ENCODE peak calls at places on chromosomes 4 and X, in ten cellular contexts. D is stomach, E is H54, Y is ovary, I is Peyer's patch, W is IMR-90, L is suprapubic skin, Z is transverse colon, V is GM12891, U is sigmoid colon. J is an unnamed sample.

GRCh38 chr4:89174784-89175183 is 63.5 kb downstream of the TIGD2 start:
- DNase-seq in D (no peak), E (no peak), Y (no peak), I (no peak), W (no peak), L (no peak), Z (no peak), V (no peak), U (no peak), J (no peak)

GRCh38 chrX:105190252-105190853 is 30.1 kb downstream of the TEX13A start:
- DNase-seq in D (no peak), E (no peak), Y (no peak), I (no peak), W (peak; percentile 6), L (no peak), Z (peak; percentile 10), V (no peak), U (no peak), J (peak; percentile 1)

GRCh38 chrX:150255441-150256296 is 107.4 kb upstream of the MAMLD1 start:
- DNase-seq in D (no peak), E (no peak), Y (no peak), I (no peak), W (no peak), L (no peak), Z (no peak), V (no peak), U (peak; percentile 29), J (no peak)

GRCh38 chr4:74157743-74158560 is at the start of gene MTHFD2L:
- DNase-seq in D (peak; percentile 94), E (peak; percentile 75), Y (peak; percentile 93), I (peak; percentile 95), W (peak; percentile 93), L (peak; percentile 94), Z (peak; percentile 94), V (peak; percentile 87), U (peak; percentile 96), J (peak; percentile 89)

GRCh38 chr4:106806158-106806797 is 229.8 kb downstream of the DKK2 start:
- DNase-seq in D (no peak), E (no peak), Y (no peak), I (no peak), W (no peak), L (no peak), Z (no peak), V (no peak), U (no peak), J (no peak)

GRCh38 chr4:42344260-42344659 is 53.0 kb upstream of the SHISA3 start:
- DNase-seq in D (no peak), E (no peak), Y (no peak), I (no peak), W (no peak), L (no peak), Z (no peak), V (no peak), U (no peak), J (no peak)

GRCh38 chr4:81454498-81454897 is 17.2 kb downstream of the RASGEF1B start:
- DNase-seq in D (no peak), E (no peak), Y (no peak), I (no peak), W (peak; percentile 14), L (no peak), Z (peak; percentile 35), V (no peak), U (no peak), J (peak; percentile 69)

GRCh38 chrX:129737921-129738320 is 858 bp upstream of the XPNPEP2 start:
- DNase-seq in D (no peak), E (no peak), Y (no peak), I (no peak), W (peak; percentile 65), L (no peak), Z (no peak), V (no peak), U (peak; percentile 48), J (no peak)

GRCh38 chr4:22334155-22334554 is 181.7 kb downstream of the ADGRA3 start:
- DNase-seq in D (no peak), E (no peak), Y (no peak), I (no peak), W (no peak), L (no peak), Z (no peak), V (no peak), U (no peak), J (no peak)

GRCh38 chrX:2875798-2876399 is 47.2 kb downstream of the GYG2 start:
- DNase-seq in D (no peak), E (peak; percentile 2), Y (no peak), I (no peak), W (no peak), L (no peak), Z (no peak), V (no peak), U (no peak), J (peak; percentile 9)

GRCh38 chr4:188722911-188723310 is 583.7 kb downstream of the TRIML1 start:
- DNase-seq in D (no peak), E (no peak), Y (no peak), I (no peak), W (peak; percentile 22), L (no peak), Z (no peak), V (no peak), U (no peak), J (no peak)

GRCh38 chr4:138507527-138507926 is 265.4 kb upstream of the SLC7A11 start:
- DNase-seq in D (no peak), E (no peak), Y (no peak), I (no peak), W (peak; percentile 69), L (no peak), Z (no peak), V (no peak), U (no peak), J (no peak)

GRCh38 chr4:127997534-127998388 is 32.6 kb downstream of the ABHD18 start:
- DNase-seq in D (no peak), E (peak; percentile 22), Y (no peak), I (no peak), W (peak; percentile 63), L (no peak), Z (no peak), V (peak; percentile 19), U (no peak), J (no peak)

GRCh38 chrX:23752740-23753435 is 9.8 kb upstream of the ACOT9 start:
- DNase-seq in D (no peak), E (no peak), Y (no peak), I (no peak), W (peak; percentile 62), L (no peak), Z (no peak), V (no peak), U (no peak), J (no peak)

GRCh38 chr4:123340381-123340701 is 56.3 kb upstream of the SPRY1 start:
- DNase-seq in D (no peak), E (peak; percentile 40), Y (no peak), I (no peak), W (peak; percentile 95), L (no peak), Z (no peak), V (no peak), U (no peak), J (no peak)

GRCh38 chr4:171017596-171017995 is 795.6 kb upstream of the GALNTL6 start:
- DNase-seq in D (no peak), E (no peak), Y (no peak), I (no peak), W (no peak), L (no peak), Z (no peak), V (no peak), U (no peak), J (no peak)

GRCh38 chr4:140296335-140296753 is 77.1 kb upstream of the SCOC start:
- DNase-seq in D (peak; percentile 29), E (peak; percentile 32), Y (peak; percentile 86), I (no peak), W (peak; percentile 89), L (peak; percentile 91), Z (peak; percentile 40), V (no peak), U (peak; percentile 91), J (no peak)

GRCh38 chr4:14023036-14023435 is 395.5 kb upstream of the BOD1L1 start:
- DNase-seq in D (no peak), E (peak; percentile 2), Y (no peak), I (no peak), W (peak; percentile 39), L (no peak), Z (no peak), V (no peak), U (no peak), J (no peak)

GRCh38 chr4:182916483-182917181 is 554 bp downstream of the DCTD start:
- DNase-seq in D (peak; percentile 65), E (peak; percentile 50), Y (peak; percentile 70), I (peak; percentile 73), W (peak; percentile 79), L (no peak), Z (peak; percentile 72), V (peak; percentile 17), U (peak; percentile 84), J (peak; percentile 67)
- TF ChIP-seq POLR2A in D (no peak), E (no peak), Y (no peak), I (no peak), W (peak; percentile 64), L (no peak), Z (peak; percentile 9), V (no peak), U (no peak), J (no peak)

GRCh38 chrX:57364145-57364544 is 77.6 kb downstream of the FAAH2 start:
- DNase-seq in D (no peak), E (no peak), Y (no peak), I (no peak), W (no peak), L (no peak), Z (no peak), V (no peak), U (no peak), J (no peak)
- TF ChIP-seq POLR2A in D (no peak), E (no peak), Y (no peak), I (no peak), W (no peak), L (no peak), Z (no peak), V (no peak), U (no peak), J (no peak)

GRCh38 chrX:154428176-154429171 is at the start of gene ATP6AP1:
- DNase-seq in D (peak; percentile 93), E (peak; percentile 61), Y (peak; percentile 93), I (peak; percentile 92), W (peak; percentile 92), L (peak; percentile 94), Z (peak; percentile 93), V (peak; percentile 87), U (peak; percentile 97), J (peak; percentile 94)
- TF ChIP-seq POLR2A in D (no peak), E (peak; percentile 85), Y (peak; percentile 44), I (peak; percentile 59), W (no peak), L (no peak), Z (peak; percentile 74), V (peak; percentile 38), U (no peak), J (peak; percentile 72)

GRCh38 chr4:7043521-7044414 is 596 bp downstream of the TADA2B start:
- DNase-seq in D (peak; percentile 53), E (peak; percentile 65), Y (peak; percentile 43), I (peak; percentile 77), W (peak; percentile 38), L (peak; percentile 79), Z (peak; percentile 58), V (peak; percentile 69), U (peak; percentile 79), J (peak; percentile 85)
- TF ChIP-seq POLR2A in D (no peak), E (peak; percentile 13), Y (no peak), I (peak; percentile 54), W (no peak), L (no peak), Z (peak; percentile 68), V (no peak), U (no peak), J (peak; percentile 25)

J was measured in erythroblast.